ENCODE peak calls at places on chromosomes 13 and 19, in nine cellular contexts. A, W, Y, D, O, S, V, R and L are unnamed samples.

GRCh38 chr19:925912-926594 is at the start of gene ARID3A:
- DNase-seq in A (no peak), W (no peak), Y (no peak), D (peak), O (peak), S (peak), V (no peak), R (peak), L (no peak)

GRCh38 chr19:1911995-1912394 is 6.8 kb downstream of the ADAT3 start:
- DNase-seq in A (peak), W (no peak), Y (no peak), D (no peak), O (no peak), S (no peak), V (no peak), R (peak), L (no peak)

GRCh38 chr13:89550842-89551422 is 1796.6 kb upstream of the MIR17HG start:
- DNase-seq in A (no peak), W (no peak), Y (no peak), D (no peak), O (no peak), S (no peak), V (peak), R (no peak), L (peak)

GRCh38 chr13:32823597-32823996 is 192.6 kb upstream of the KL start:
- DNase-seq in A (no peak), W (no peak), Y (no peak), D (no peak), O (no peak), S (no peak), V (no peak), R (no peak), L (no peak)

GRCh38 chr13:107210216-107211010 is 642.5 kb upstream of the ARGLU1 start:
- DNase-seq in A (no peak), W (no peak), Y (no peak), D (no peak), O (no peak), S (no peak), V (no peak), R (no peak), L (no peak)

GRCh38 chr19:6457958-6458694 is 1.5 kb downstream of the SLC25A23 start:
- DNase-seq in A (no peak), W (peak), Y (no peak), D (no peak), O (no peak), S (no peak), V (no peak), R (no peak), L (no peak)

GRCh38 chr19:40055832-40056504 is at the start of gene ZNF780B:
- DNase-seq in A (peak), W (peak), Y (peak), D (peak), O (peak), S (peak), V (peak), R (peak), L (no peak)

GRCh38 chr13:93646247-93646646 is 419.6 kb downstream of the GPC6 start:
- DNase-seq in A (no peak), W (no peak), Y (no peak), D (no peak), O (no peak), S (no peak), V (no peak), R (no peak), L (no peak)

GRCh38 chr19:29873024-29873800 is 61.4 kb downstream of the CCNE1 start:
- DNase-seq in A (peak), W (peak), Y (no peak), D (peak), O (peak), S (peak), V (peak), R (peak), L (no peak)

GRCh38 chr13:54368387-54368786 is 1339.8 kb downstream of the OLFM4 start:
- DNase-seq in A (no peak), W (no peak), Y (no peak), D (no peak), O (no peak), S (no peak), V (no peak), R (no peak), L (no peak)

GRCh38 chr13:113641426-113641825 is 16.6 kb downstream of the ATP4B start:
- DNase-seq in A (no peak), W (no peak), Y (no peak), D (peak), O (no peak), S (no peak), V (no peak), R (peak), L (no peak)

GRCh38 chr13:19984430-19985218 is 26.1 kb downstream of the ZMYM2 start:
- DNase-seq in A (peak), W (no peak), Y (peak), D (no peak), O (no peak), S (peak), V (peak), R (no peak), L (no peak)

GRCh38 chr13:21078501-21078900 is 17.1 kb upstream of the LATS2 start:
- DNase-seq in A (no peak), W (no peak), Y (no peak), D (no peak), O (no peak), S (no peak), V (no peak), R (no peak), L (no peak)

GRCh38 chr19:17244618-17245534 is 843 bp downstream of the NR2F6 start:
- DNase-seq in A (peak), W (no peak), Y (no peak), D (no peak), O (peak), S (peak), V (no peak), R (peak), L (no peak)

GRCh38 chr19:3250675-3251074 is 26.2 kb downstream of the CELF5 start:
- DNase-seq in A (peak), W (no peak), Y (peak), D (no peak), O (no peak), S (peak), V (peak), R (no peak), L (no peak)

GRCh38 chr19:4343056-4343844 is at the start of gene MPND:
- DNase-seq in A (peak), W (peak), Y (peak), D (peak), O (peak), S (peak), V (peak), R (peak), L (no peak)

GRCh38 chr19:41945135-41945766 is 13.9 kb downstream of the RABAC1 start:
- DNase-seq in A (no peak), W (no peak), Y (no peak), D (no peak), O (no peak), S (no peak), V (no peak), R (peak), L (no peak)

GRCh38 chr19:30911491-30911890 is 437.7 kb downstream of the TSHZ3 start:
- DNase-seq in A (peak), W (no peak), Y (no peak), D (no peak), O (no peak), S (no peak), V (no peak), R (no peak), L (no peak)

GRCh38 chr19:45250832-45251451 is at the start of gene MARK4:
- DNase-seq in A (peak), W (peak), Y (no peak), D (peak), O (peak), S (peak), V (peak), R (peak), L (no peak)

GRCh38 chr13:71674776-71675352 is 192.1 kb downstream of the DACH1 start:
- DNase-seq in A (peak), W (no peak), Y (no peak), D (no peak), O (no peak), S (no peak), V (no peak), R (no peak), L (no peak)

GRCh38 chr13:103671547-103671946 is 605.3 kb upstream of the SLC10A2 start:
- DNase-seq in A (no peak), W (no peak), Y (no peak), D (no peak), O (no peak), S (no peak), V (no peak), R (no peak), L (no peak)

GRCh38 chr13:97849305-97849704 is 104.2 kb upstream of the IPO5 start:
- DNase-seq in A (peak), W (no peak), Y (peak), D (no peak), O (no peak), S (peak), V (peak), R (no peak), L (peak)

GRCh38 chr19:38070573-38070972 is 153.4 kb downstream of the DPF1 start:
- DNase-seq in A (no peak), W (no peak), Y (no peak), D (no peak), O (no peak), S (no peak), V (peak), R (no peak), L (peak)

GRCh38 chr13:111431241-111431640 is 110.8 kb downstream of the TEX29 start:
- DNase-seq in A (no peak), W (no peak), Y (no peak), D (no peak), O (no peak), S (no peak), V (no peak), R (no peak), L (no peak)

GRCh38 chr13:69524459-69525155 is 583.0 kb upstream of the ATXN8OS start:
- DNase-seq in A (peak), W (no peak), Y (no peak), D (no peak), O (no peak), S (no peak), V (peak), R (no peak), L (peak)
- TF ChIP-seq CTCF in A (no peak), W (no peak), Y (no peak), D (peak), O (no peak), S (peak), V (peak), R (no peak), L (no peak)

DNA sequence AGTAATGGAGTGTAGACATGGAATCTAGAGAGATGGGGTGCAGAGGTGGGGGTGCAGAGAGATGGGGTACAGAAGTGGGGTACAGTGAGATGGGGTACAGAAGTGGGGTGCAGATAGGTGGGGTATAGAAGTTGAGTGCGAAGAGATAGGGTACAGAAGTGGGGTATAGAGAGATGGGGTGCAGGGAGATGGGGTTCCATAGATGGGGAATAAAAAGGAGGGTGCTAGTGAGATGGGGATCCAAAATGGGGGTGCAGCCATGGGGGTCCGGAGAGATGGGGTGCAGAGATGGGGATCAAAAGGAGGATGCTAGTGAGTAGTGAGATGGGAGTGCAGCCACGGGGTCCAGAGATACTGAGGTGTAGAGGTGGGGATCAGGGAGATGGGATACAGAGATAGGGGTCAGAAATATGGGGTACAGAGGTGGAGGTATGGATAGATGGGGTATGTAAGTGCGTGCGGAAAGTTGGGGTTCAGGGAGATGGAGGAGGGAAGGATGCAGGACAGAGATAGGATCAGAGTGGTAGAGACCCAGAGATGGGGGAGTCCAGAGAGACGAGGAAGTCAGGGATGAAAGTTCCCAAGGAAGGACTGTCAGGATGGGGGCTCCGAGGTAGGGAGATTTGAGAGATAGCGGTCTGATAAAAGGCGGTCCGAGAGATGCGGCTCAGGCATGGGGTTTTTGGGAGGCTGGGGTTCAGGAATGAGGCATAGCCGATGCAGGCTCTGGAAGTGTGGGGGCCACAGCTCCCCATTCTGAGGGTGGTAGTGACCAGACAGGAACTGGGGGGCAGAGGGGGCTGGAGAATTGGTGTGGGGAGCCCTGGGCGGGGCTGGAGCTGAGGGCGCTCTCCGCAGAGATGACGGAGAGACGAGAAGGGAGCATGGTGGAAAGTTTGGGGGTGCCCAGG is 3.4 kb downstream of the PALM3 start:
- DNase-seq in A (no peak), W (no peak), Y (no peak), D (no peak), O (no peak), S (peak), V (no peak), R (no peak), L (no peak)
- H3K4me3 ChIP-seq in A (peak), W (no peak), Y (no peak), D (peak), O (no peak), S (peak), V (peak), R (peak), L (no peak)

GRCh38 chr13:70034280-70034679 is 73.3 kb upstream of the ATXN8OS start:
- DNase-seq in A (no peak), W (no peak), Y (no peak), D (no peak), O (no peak), S (no peak), V (no peak), R (no peak), L (no peak)
- TF ChIP-seq CTCF in A (no peak), W (no peak), Y (no peak), D (no peak), O (no peak), S (no peak), V (no peak), R (no peak), L (no peak)

GRCh38 chr19:54102421-54103169 is at the start of gene NDUFA3:
- DNase-seq in A (peak), W (peak), Y (peak), D (peak), O (peak), S (peak), V (peak), R (peak), L (peak)

GRCh38 chr19:54105796-54106195 is 3.1 kb downstream of the NDUFA3 start:
- DNase-seq in A (no peak), W (no peak), Y (no peak), D (no peak), O (no peak), S (no peak), V (no peak), R (no peak), L (no peak)

GRCh38 chr19:54096642-54097106 is 3.9 kb downstream of the OSCAR start:
- DNase-seq in A (peak), W (no peak), Y (no peak), D (no peak), O (no peak), S (no peak), V (peak), R (no peak), L (no peak)

GRCh38 chr19:54104998-54105715 is 2.5 kb downstream of the NDUFA3 start:
- DNase-seq in A (no peak), W (no peak), Y (no peak), D (no peak), O (no peak), S (no peak), V (no peak), R (no peak), L (no peak)

DNA sequence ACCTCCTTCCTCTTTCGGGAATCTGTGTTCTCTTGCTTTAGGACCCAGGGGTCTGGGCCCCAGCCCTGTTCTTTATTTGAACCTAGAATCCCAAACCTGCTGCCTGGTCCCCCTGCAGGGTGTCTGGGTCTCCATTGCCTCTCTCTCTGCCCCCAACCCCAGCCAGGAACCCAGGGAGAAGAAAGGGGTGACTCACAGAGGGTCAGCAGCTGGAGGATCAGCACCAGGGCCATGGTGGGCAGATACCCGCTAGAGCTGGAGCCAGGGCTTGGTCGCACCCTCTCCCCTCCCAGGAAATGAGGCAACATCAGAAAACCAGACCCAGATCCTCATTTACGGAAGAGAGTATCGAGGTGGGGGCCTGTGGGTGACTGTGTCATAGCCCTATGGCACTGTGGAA is at the start of gene OSCAR:
- DNase-seq in A (no peak), W (no peak), Y (peak), D (peak), O (no peak), S (no peak), V (no peak), R (no peak), L (no peak)
- H3K4me3 ChIP-seq in A (no peak), W (no peak), Y (peak), D (no peak), O (no peak), S (no peak), V (no peak), R (no peak), L (no peak)